ENCODE peak calls at places on chromosomes 13 and 19, in ten cellular contexts. G, S, J, Z, Q, L, A, E, V and O are unnamed samples. For H3K4me1, the result is how much of the 10 kb centered on the place peaks cover.

GRCh38 chr13:63492604-63493003 is 2077.0 kb upstream of the PCDH20 start:
- DNase-seq in L (no peak), S (no peak), Q (no peak), V (no peak), J (no peak), A (no peak), G (no peak), Z (no peak), E (no peak), O (no peak)

GRCh38 chr13:51453959-51454703 is 1.3 kb upstream of the INTS6 start:
- DNase-seq in S (peak), Z (peak), J (no peak), E (peak), G (peak), Q (peak), A (peak), L (peak), V (peak), O (peak)

GRCh38 chr13:48707405-48707804 is 53.7 kb downstream of the CYSLTR2 start:
- DNase-seq in E (no peak), G (no peak), J (no peak), Z (no peak), A (no peak), V (no peak), S (no peak), Q (no peak), L (no peak), O (no peak)

GRCh38 chr13:101416181-101417042 is at the start of gene NALCN:
- DNase-seq in Z (no peak), J (peak), L (peak), G (peak), A (no peak), E (peak), V (peak), Q (peak), S (no peak), O (no peak)

GRCh38 chr13:35914662-35915061 is 216.5 kb downstream of the DCLK1 start:
- DNase-seq in V (no peak), L (no peak), E (no peak), G (no peak), Z (no peak), S (no peak), Q (no peak), A (no peak), J (no peak), O (no peak)

GRCh38 chr13:35927554-35927953 is 203.6 kb downstream of the DCLK1 start:
- DNase-seq in S (peak), G (no peak), Q (no peak), L (no peak), A (no peak), E (no peak), V (no peak), J (no peak), Z (no peak), O (peak)

GRCh38 chr19:10344780-10345179 is 5.4 kb upstream of the ICAM3 start:
- DNase-seq in J (no peak), V (no peak), E (no peak), A (no peak), G (no peak), S (no peak), Q (no peak), Z (no peak), L (no peak), O (no peak)

GRCh38 chr13:109331898-109332297 is 454.5 kb downstream of the IRS2 start:
- DNase-seq in Q (no peak), A (no peak), G (no peak), J (no peak), Z (no peak), S (no peak), E (no peak), V (no peak), L (no peak), O (no peak)

GRCh38 chr13:41988244-41988643 is 27.3 kb upstream of the VWA8 start:
- DNase-seq in S (no peak), V (no peak), A (no peak), Z (no peak), J (no peak), E (no peak), L (no peak), Q (no peak), G (no peak), O (no peak)

GRCh38 chr19:1315470-1316166 is 29.9 kb downstream of the EFNA2 start:
- DNase-seq in A (peak), J (peak), L (no peak), E (no peak), S (peak), G (peak), Z (peak), Q (peak), V (peak), O (no peak)

GRCh38 chr13:93227906-93228801 is 1.5 kb downstream of the GPC6 start:
- DNase-seq in G (peak), E (peak), J (peak), Q (peak), V (peak), S (peak), A (peak), L (peak), Z (peak), O (peak)

GRCh38 chr19:719636-720377 is 11.1 kb downstream of the PALM start:
- DNase-seq in Q (no peak), A (no peak), J (no peak), V (no peak), E (no peak), Z (no peak), G (no peak), S (no peak), L (no peak), O (no peak)

GRCh38 chr13:112783135-112783945 is 93.5 kb downstream of the ATP11A start:
- DNase-seq in S (no peak), J (peak), G (no peak), Z (no peak), A (no peak), V (no peak), E (peak), Q (no peak), L (no peak), O (no peak)

GRCh38 chr13:80979035-80979641 is 638.2 kb upstream of the SPRY2 start:
- DNase-seq in S (peak), A (peak), Q (no peak), Z (no peak), L (peak), J (peak), G (peak), V (peak), E (no peak), O (no peak)

GRCh38 chr19:355134-355533 is 10.5 kb upstream of the MIER2 start:
- DNase-seq in L (no peak), S (no peak), V (no peak), Z (no peak), E (peak), Q (no peak), J (no peak), G (no peak), A (no peak), O (no peak)

GRCh38 chr19:2242092-2242537 is 5.5 kb downstream of the SF3A2 start:
- DNase-seq in G (no peak), L (no peak), S (no peak), A (no peak), E (no peak), V (no peak), Q (no peak), J (no peak), Z (no peak), O (no peak)

GRCh38 chr13:22596157-22596863 is 584.5 kb upstream of the SGCG start:
- DNase-seq in A (no peak), S (no peak), E (no peak), G (peak), Z (no peak), Q (no peak), L (no peak), J (no peak), V (no peak), O (no peak)

GRCh38 chr19:35114656-35115537 is 726 bp upstream of the FXYD3 start:
- DNase-seq in Q (peak), V (peak), L (peak), A (peak), E (peak), G (peak), Z (peak), S (peak), J (peak), O (peak)

GRCh38 chr13:109408596-109409382 is 377.6 kb downstream of the IRS2 start:
- DNase-seq in A (no peak), Q (no peak), J (no peak), G (no peak), V (no peak), L (no peak), Z (no peak), S (no peak), E (no peak), O (no peak)

GRCh38 chr13:113371061-113371460 is 7.1 kb upstream of the GRTP1 start:
- DNase-seq in E (no peak), A (no peak), Q (no peak), S (no peak), L (no peak), Z (no peak), G (no peak), V (no peak), J (peak), O (peak)

GRCh38 chr13:56869671-56870070 is 271.0 kb upstream of the PRR20A start:
- DNase-seq in Z (no peak), E (no peak), Q (no peak), V (no peak), G (no peak), L (no peak), S (no peak), A (no peak), J (no peak), O (no peak)

GRCh38 chr13:31919241-31919640 is 112.3 kb upstream of the FRY start:
- DNase-seq in J (no peak), E (no peak), V (no peak), A (no peak), L (no peak), Q (no peak), S (no peak), G (no peak), Z (no peak), O (no peak)

GRCh38 chr19:40778865-40779284 is 828 bp downstream of the RAB4B start:
- DNase-seq in E (no peak), L (no peak), J (no peak), G (no peak), Z (no peak), V (no peak), Q (no peak), A (no peak), S (no peak), O (no peak)

GRCh38 chr13:94050039-94050438 is 429.4 kb downstream of the DCT start:
- DNase-seq in E (no peak), G (no peak), S (no peak), Z (no peak), L (no peak), V (no peak), J (no peak), A (no peak), Q (no peak), O (no peak)

GRCh38 chr13:50521750-50522149 is 321.7 kb downstream of the DLEU7 start:
- DNase-seq in S (no peak), A (no peak), G (no peak), J (no peak), E (no peak), L (no peak), Z (no peak), V (no peak), Q (no peak), O (no peak)

GRCh38 chr19:39127812-39128510 is 2.4 kb downstream of the PAK4 start:
- DNase-seq in V (no peak), Z (peak), A (no peak), S (no peak), E (no peak), J (peak), G (no peak), L (no peak), Q (no peak), O (no peak)

GRCh38 chr13:110913322-110913721 is 1.5 kb downstream of the ANKRD10 start:
- DNase-seq in J (no peak), S (no peak), Q (no peak), L (no peak), G (peak), A (no peak), E (no peak), V (no peak), Z (peak), O (no peak)

GRCh38 chr13:88136098-88136790 is 465.1 kb downstream of the SLITRK5 start:
- DNase-seq in J (no peak), V (no peak), E (no peak), A (no peak), S (no peak), Q (no peak), Z (no peak), L (no peak), G (no peak), O (no peak)

GRCh38 chr13:40101708-40102359 is 446.4 kb downstream of the COG6 start:
- DNase-seq in S (no peak), L (no peak), A (no peak), E (no peak), J (no peak), V (no peak), Q (no peak), Z (no peak), G (no peak), O (no peak)

GRCh38 chr13:100156786-100157185 is 67.9 kb downstream of the PCCA start:
- DNase-seq in S (no peak), A (no peak), V (no peak), J (no peak), L (no peak), Q (no peak), G (no peak), E (no peak), Z (no peak), O (no peak)

GRCh38 chr19:2251577-2252480 is 2.7 kb downstream of the AMH start:
- DNase-seq in Z (no peak), J (no peak), V (no peak), L (no peak), G (no peak), E (no peak), A (no peak), S (no peak), Q (no peak), O (no peak)

GRCh38 chr13:34817246-34817645 is 124.8 kb upstream of the NBEA start:
- DNase-seq in S (no peak), A (no peak), E (no peak), L (no peak), V (no peak), Q (no peak), J (no peak), Z (no peak), G (no peak), O (no peak)

GRCh38 chr19:19506592-19506991 is 8.8 kb downstream of the TSSK6 start:
- DNase-seq in Z (no peak), S (no peak), E (no peak), J (no peak), Q (no peak), V (no peak), G (no peak), L (no peak), A (no peak), O (no peak)

GRCh38 chr19:4910594-4911273 is 1.4 kb downstream of the UHRF1 start:
- DNase-seq in J (no peak), S (peak), Z (no peak), A (peak), E (peak), L (no peak), G (no peak), V (peak), Q (no peak), O (no peak)

GRCh38 chr13:88000239-88000638 is 329.1 kb downstream of the SLITRK5 start:
- DNase-seq in J (no peak), S (no peak), G (no peak), A (no peak), E (no peak), Q (no peak), Z (no peak), V (no peak), L (no peak), O (no peak)

GRCh38 chr13:110010433-110011135 is 224.2 kb upstream of the IRS2 start:
- DNase-seq in Z (no peak), Q (no peak), A (no peak), J (no peak), E (no peak), L (no peak), S (no peak), G (no peak), V (no peak), O (no peak)

GRCh38 chr19:1294688-1295087 is 9.0 kb downstream of the EFNA2 start:
- DNase-seq in J (no peak), V (no peak), A (no peak), L (no peak), Q (no peak), G (no peak), E (no peak), Z (no peak), S (no peak), O (no peak)

GRCh38 chr13:76379341-76380105 is 506.7 kb downstream of the KCTD12 start:
- DNase-seq in Q (no peak), S (no peak), J (no peak), V (no peak), A (no peak), L (no peak), G (no peak), Z (no peak), E (no peak), O (no peak)

GRCh38 chr13:74870865-74871264 is 611.1 kb downstream of the TBC1D4 start:
- DNase-seq in Q (no peak), A (no peak), E (no peak), L (no peak), Z (no peak), V (no peak), S (no peak), G (no peak), J (no peak), O (no peak)

DNA sequence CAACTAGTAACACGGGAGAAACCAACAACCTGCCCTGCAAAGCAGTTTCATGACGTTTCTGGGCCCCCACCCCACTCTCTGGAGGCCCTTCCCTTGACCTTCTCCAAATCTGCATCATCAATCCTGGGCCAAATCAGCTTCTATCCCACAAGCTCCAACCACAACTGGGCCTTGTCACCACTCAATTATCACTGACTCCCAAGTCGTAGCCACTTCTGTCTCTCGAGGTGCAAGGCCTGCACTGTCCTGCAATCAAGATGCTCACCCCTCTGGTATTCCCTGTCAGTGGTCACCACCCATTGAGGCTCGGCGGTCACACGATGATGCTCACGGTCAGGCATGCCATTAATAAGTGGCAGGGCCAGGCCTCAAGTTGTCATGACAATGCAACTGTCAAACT is 7.4 kb downstream of the ELAVL1 start:
- DNase-seq in A (no peak), Q (peak), S (no peak), J (no peak), L (no peak), V (no peak), G (peak), E (no peak), Z (no peak), O (no peak)
- H3K4me1 ChIP-seq in A (under half), Q (half or more), S (under half), J (half or more), L (under half), V (under half), G (under half), E (under half), Z (under half), O (under half)

GRCh38 chr19:55253264-55253663 is 5.6 kb downstream of the PPP6R1 start:
- DNase-seq in Q (peak), E (no peak), L (no peak), V (no peak), G (no peak), J (no peak), S (no peak), Z (no peak), A (no peak), O (no peak)
- H3K4me1 ChIP-seq in Q (half or more), E (under half), L (under half), V (under half), G (under half), J (half or more), S (under half), Z (under half), A (under half), O (under half)

GRCh38 chr19:18421371-18421959 is 2.3 kb downstream of the SSBP4 start:
- DNase-seq in V (no peak), G (no peak), E (peak), L (no peak), Z (no peak), S (no peak), J (peak), A (no peak), Q (no peak), O (no peak)
- H3K4me1 ChIP-seq in V (under half), G (under half), E (under half), L (under half), Z (under half), S (under half), J (half or more), A (under half), Q (half or more), O (under half)

DNA sequence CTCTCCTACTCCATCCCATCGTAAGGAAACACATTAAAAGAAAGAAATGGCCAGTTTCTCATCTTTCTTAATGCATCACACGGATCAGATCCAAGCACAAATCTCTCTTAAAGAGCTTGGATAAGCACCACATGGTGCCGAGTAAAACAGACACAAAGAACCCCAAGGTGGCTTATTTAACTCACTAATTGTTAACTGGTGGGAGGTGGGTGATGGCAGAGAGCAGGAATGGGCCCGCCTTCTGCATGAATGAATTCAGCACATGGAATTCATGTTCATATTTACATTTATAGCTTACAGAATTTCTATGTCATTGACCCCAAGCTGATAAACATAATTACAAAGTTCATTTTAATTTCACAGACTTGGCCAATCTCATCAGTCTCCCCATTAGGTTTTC is 89.9 kb downstream of the MZT1 start:
- DNase-seq in V (no peak), E (no peak), S (no peak), J (no peak), L (no peak), A (no peak), Q (no peak), G (no peak), Z (no peak), O (no peak)
- H3K4me1 ChIP-seq in V (under half), E (under half), S (under half), J (under half), L (under half), A (under half), Q (under half), G (under half), Z (under half), O (under half)

DNA sequence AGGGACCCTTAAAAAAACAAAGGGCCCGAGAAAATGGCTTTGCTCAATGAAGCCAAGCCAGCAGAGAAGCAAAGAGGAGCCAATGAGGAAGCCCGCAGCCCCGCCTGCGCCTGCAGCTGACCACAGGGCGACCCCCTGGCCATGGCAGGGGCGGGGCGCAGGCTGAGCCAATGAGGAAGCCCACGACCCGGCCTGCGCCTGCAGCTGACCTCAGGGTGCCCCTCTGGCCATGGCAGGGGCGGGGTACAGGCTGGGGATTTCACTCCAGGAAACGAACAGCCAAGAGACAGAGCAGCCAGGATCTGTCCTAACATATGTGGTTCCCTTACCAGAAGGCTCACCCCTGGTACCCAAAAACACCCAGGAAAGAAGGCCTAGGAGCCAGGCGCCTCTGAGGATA is 101.4 kb downstream of the STK24 start:
- DNase-seq in S (no peak), E (no peak), Z (no peak), V (no peak), G (peak), Q (no peak), J (peak), L (peak), A (no peak), O (no peak)
- H3K4me1 ChIP-seq in S (under half), E (under half), Z (under half), V (under half), G (under half), Q (under half), J (under half), L (under half), A (under half), O (half or more)